ENCODE peak calls at places on chromosomes 16 and 17, in four cellular contexts. T is GM12891, F is K562, V is GM12878. K is an unnamed sample.

GRCh38 chr16:77191259-77191969 is 424 bp downstream of the MON1B start:
- DNase-seq in V (no peak), T (no peak), F (peak; percentile 65), K (peak; percentile 46)

GRCh38 chr17:56908061-56908542 is 5.7 kb downstream of the TRIM25 start:
- DNase-seq in V (peak; percentile 60), T (peak; percentile 56), F (peak; percentile 56), K (peak; percentile 41)

GRCh38 chr17:72142614-72143013 is 21.8 kb downstream of the SOX9 start:
- DNase-seq in V (no peak), T (no peak), F (no peak), K (no peak)

GRCh38 chr16:48538746-48539484 is 71.1 kb downstream of the N4BP1 start:
- DNase-seq in T (no peak), F (peak; percentile 13), V (no peak), K (no peak)

GRCh38 chr17:40323731-40324650 is 15.0 kb downstream of the RARA start:
- DNase-seq in V (no peak), T (no peak), F (no peak), K (no peak)

GRCh38 chr17:22171631-22172030 is 479.3 kb downstream of the KCNJ18 start:
- DNase-seq in V (no peak), F (no peak), T (no peak), K (no peak)

GRCh38 chr16:86324320-86324719 is 186.0 kb upstream of the FOXF1 start:
- DNase-seq in T (no peak), F (no peak), V (no peak), K (no peak)

GRCh38 chr16:9949396-9949795 is 232.8 kb downstream of the GRIN2A start:
- DNase-seq in V (no peak), T (no peak), F (no peak), K (no peak)

GRCh38 chr17:2062571-2063183 is 7.8 kb downstream of the HIC1 start:
- DNase-seq in T (no peak), V (no peak), F (peak; percentile 18), K (no peak)

GRCh38 chr17:48543854-48544355 is 1.0 kb downstream of the HOXB2 start:
- DNase-seq in V (no peak), T (no peak), F (no peak), K (no peak)

GRCh38 chr17:67253379-67253778 is 8.4 kb upstream of the HELZ start:
- DNase-seq in F (no peak), V (no peak), T (no peak), K (no peak)

GRCh38 chr17:7440823-7441174 is 1.5 kb downstream of the FGF11 start:
- DNase-seq in F (peak; percentile 67), V (no peak), T (no peak), K (no peak)

GRCh38 chr17:77087650-77088454 is 52.9 kb upstream of the SEC14L1 start:
- DNase-seq in T (no peak), V (no peak), F (no peak), K (no peak)

GRCh38 chr16:77603656-77604055 is 118.7 kb upstream of the NUDT7 start:
- DNase-seq in V (no peak), F (no peak), T (no peak), K (no peak)

GRCh38 chr16:1152651-1153259 is at the start of gene CACNA1H:
- DNase-seq in V (no peak), T (no peak), F (peak; percentile 63), K (no peak)

GRCh38 chr17:71764507-71764906 is 356.3 kb upstream of the SOX9 start:
- DNase-seq in V (no peak), F (no peak), T (no peak), K (peak; percentile 2)

GRCh38 chr17:31629696-31630470 is 229.2 kb downstream of the COPRS start:
- DNase-seq in T (no peak), V (no peak), F (no peak), K (no peak)

GRCh38 chr16:3496386-3496785 is 1.1 kb upstream of the C16orf90 start:
- DNase-seq in T (no peak), V (no peak), F (no peak), K (no peak)

GRCh38 chr17:80850817-80851216 is 140.8 kb upstream of the CHMP6 start:
- DNase-seq in T (no peak), F (no peak), V (no peak), K (no peak)

GRCh38 chr17:80851277-80851925 is 140.2 kb upstream of the CHMP6 start:
- DNase-seq in V (no peak), F (no peak), T (no peak), K (no peak)

GRCh38 chr17:80852476-80853015 is 139.1 kb upstream of the CHMP6 start:
- DNase-seq in F (no peak), V (no peak), T (no peak), K (no peak)

GRCh38 chr17:80854220-80854619 is 137.4 kb upstream of the CHMP6 start:
- DNase-seq in F (no peak), T (no peak), V (no peak), K (no peak)

GRCh38 chr17:80853076-80853475 is 138.6 kb upstream of the CHMP6 start:
- DNase-seq in T (no peak), F (no peak), V (no peak), K (no peak)
- TF ChIP-seq SPI1 in T (no peak), F (no peak), V (no peak), K (no peak)

DNA sequence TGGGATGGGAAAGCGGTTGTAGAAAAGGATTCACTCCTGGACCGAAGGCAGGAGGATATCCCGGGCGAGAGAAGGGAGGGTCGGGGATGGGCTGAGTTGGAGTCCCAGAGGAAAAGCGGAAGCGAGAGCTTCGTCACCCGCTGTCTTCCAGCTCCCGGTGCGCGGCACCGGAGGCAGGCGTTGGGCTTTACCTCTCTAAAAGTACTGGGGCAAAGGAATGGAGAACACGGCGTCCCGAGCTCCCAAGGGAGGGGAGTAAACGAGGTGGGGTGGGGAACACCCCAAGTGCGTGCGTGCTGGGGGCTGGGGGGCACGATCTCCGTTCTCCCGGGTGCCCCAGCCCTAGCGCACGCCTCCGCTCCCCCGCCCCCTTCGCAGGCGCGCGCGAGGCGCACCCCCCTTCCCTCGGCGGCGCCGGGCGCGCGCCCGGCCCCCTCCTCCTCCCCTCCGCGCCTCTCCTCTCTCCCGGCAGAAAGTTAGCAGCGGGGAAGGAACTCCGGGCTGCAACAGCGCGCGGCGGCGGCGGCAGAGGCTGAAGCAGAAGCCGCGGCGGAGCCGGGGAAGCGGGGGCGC is at the start of gene HS3ST4:
- DNase-seq in T (no peak), F (no peak), V (no peak), K (no peak)
- TF ChIP-seq SPI1 in T (no peak), F (no peak), V (no peak), K (peak; percentile 37)

GRCh38 chr16:68111379-68111778 is 26.2 kb downstream of the NFATC3 start:
- DNase-seq in F (no peak), T (no peak), V (no peak), K (no peak)

GRCh38 chr16:68116256-68116853 is 31.2 kb downstream of the NFATC3 start:
- DNase-seq in F (peak; percentile 42), V (no peak), T (no peak), K (peak; percentile 15)

GRCh38 chr16:68115851-68116250 is 30.7 kb downstream of the NFATC3 start:
- DNase-seq in T (no peak), V (no peak), F (no peak), K (no peak)

GRCh38 chr16:68113765-68114240 is 28.6 kb downstream of the NFATC3 start:
- DNase-seq in T (no peak), F (no peak), V (no peak), K (no peak)

DNA sequence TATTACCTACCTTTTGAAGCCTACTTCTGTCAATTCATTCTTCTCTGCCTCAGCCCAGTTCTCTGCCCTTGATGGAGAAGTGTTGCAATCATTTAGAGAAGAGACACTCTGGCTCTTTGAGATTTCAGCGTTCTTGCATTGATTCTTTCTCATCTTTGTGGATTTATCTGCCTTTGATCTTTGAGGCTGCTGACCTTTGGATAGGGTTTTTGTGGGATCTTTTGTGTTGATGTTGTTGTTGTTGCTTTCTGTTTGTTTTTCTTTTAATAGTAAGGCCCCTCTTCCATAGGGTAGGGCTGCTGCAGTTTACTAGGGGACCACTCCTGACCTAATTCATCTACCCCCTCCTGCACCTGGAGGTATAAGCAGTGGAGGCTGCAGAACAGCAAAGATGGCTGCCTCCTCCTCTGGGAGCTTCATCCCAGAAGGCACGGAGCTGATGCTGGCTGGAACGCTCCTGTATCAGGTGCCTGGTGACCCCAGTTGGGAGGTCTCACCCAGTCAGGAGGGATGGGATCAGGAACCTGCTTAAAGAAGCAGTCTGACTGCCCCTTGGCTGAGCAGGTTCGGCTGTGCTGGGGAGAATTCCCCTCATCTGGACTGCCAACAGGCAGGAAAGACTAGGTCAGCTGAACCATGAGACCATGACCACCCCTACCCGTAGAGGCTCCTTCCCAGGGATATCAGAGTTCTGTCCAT is 28.0 kb downstream of the NFATC3 start:
- DNase-seq in V (no peak), T (no peak), F (no peak), K (peak; percentile 51)
- TF ChIP-seq SPI1 in V (no peak), T (no peak), F (no peak), K (no peak)

GRCh38 chr17:57927048-57927723 is 28.0 kb downstream of the CUEDC1 start:
- DNase-seq in F (no peak), V (no peak), T (no peak), K (no peak)
- TF ChIP-seq SPI1 in F (no peak), V (no peak), T (no peak), K (no peak)

GRCh38 chr17:32878211-32878610 is 1.3 kb upstream of the MYO1D start:
- DNase-seq in V (no peak), T (no peak), F (no peak), K (no peak)
- TF ChIP-seq SPI1 in V (no peak), T (no peak), F (no peak), K (no peak)

GRCh38 chr17:18356624-18357023 is 6.7 kb downstream of the SHMT1 start:
- DNase-seq in T (no peak), F (no peak), V (no peak), K (no peak)
- TF ChIP-seq SPI1 in T (no peak), F (no peak), V (no peak), K (no peak)

GRCh38 chr17:57918017-57918895 is 37.0 kb downstream of the CUEDC1 start:
- DNase-seq in V (no peak), F (no peak), T (no peak), K (no peak)

GRCh38 chr17:57916925-57917858 is 38.0 kb downstream of the CUEDC1 start:
- DNase-seq in V (no peak), T (no peak), F (no peak), K (peak; percentile 43)

GRCh38 chr17:57921342-57921741 is 33.9 kb downstream of the CUEDC1 start:
- DNase-seq in V (no peak), F (no peak), T (no peak), K (no peak)

GRCh38 chr17:57923182-57923872 is 31.9 kb downstream of the CUEDC1 start:
- DNase-seq in F (no peak), V (no peak), T (no peak), K (no peak)

GRCh38 chr17:57919912-57920311 is 35.3 kb downstream of the CUEDC1 start:
- DNase-seq in T (no peak), V (no peak), F (no peak), K (no peak)
- TF ChIP-seq SPI1 in T (no peak), V (no peak), F (no peak), K (no peak)